ENCODE peak calls at places on chromosomes 6 and 20, in nine cellular contexts. T is glutamatergic neuron, D is GM23338, Q is colonic mucosa, O is HCT116, A is A549, C is HFFc6, I is ovary, E is fibroblast of mammary gland. Y is an unnamed sample.

GRCh38 chr6:32635526-32636123 is 1.6 kb upstream of the HLA-DQA1 start:
- DNase-seq in T (no peak), D (peak; percentile 5), Q (no peak), O (no peak), A (no peak), C (no peak), I (no peak), E (no peak), Y (no peak)

GRCh38 chr6:105646391-105646867 is 243.5 kb upstream of the PREP start:
- DNase-seq in T (no peak), D (no peak), Q (no peak), O (no peak), A (no peak), C (no peak), I (no peak), E (peak; percentile 21), Y (no peak)

GRCh38 chr6:37777272-37777736 is 42.2 kb upstream of the ZFAND3 start:
- DNase-seq in T (peak; percentile 77), D (peak; percentile 62), Q (no peak), O (no peak), A (no peak), C (no peak), I (no peak), E (no peak), Y (no peak)

GRCh38 chr6:143701343-143702234 is 23.8 kb downstream of the PHACTR2 start:
- DNase-seq in T (no peak), D (no peak), Q (no peak), O (no peak), A (no peak), C (no peak), I (no peak), E (peak; percentile 71), Y (no peak)

GRCh38 chr6:157813757-157814455 is 9.1 kb upstream of the SNX9 start:
- DNase-seq in T (no peak), D (no peak), Q (no peak), O (no peak), A (no peak), C (peak; percentile 71), I (peak; percentile 28), E (peak; percentile 92), Y (no peak)

GRCh38 chr6:140401666-140402255 is 1027.3 kb upstream of the CITED2 start:
- DNase-seq in T (no peak), D (no peak), Q (no peak), O (no peak), A (no peak), C (peak; percentile 35), I (no peak), E (no peak), Y (no peak)

GRCh38 chr20:6081236-6081635 is 27.4 kb upstream of the LRRN4 start:
- DNase-seq in T (no peak), D (no peak), Q (no peak), O (no peak), A (no peak), C (peak; percentile 47), I (no peak), E (peak; percentile 73), Y (no peak)

GRCh38 chr6:125169058-125169457 is 15.5 kb downstream of the TPD52L1 start:
- DNase-seq in T (no peak), D (no peak), Q (no peak), O (no peak), A (no peak), C (peak; percentile 16), I (peak; percentile 45), E (peak; percentile 76), Y (no peak)

GRCh38 chr6:4380881-4381281 is 245.5 kb upstream of the ECI2 start:
- DNase-seq in T (no peak), D (no peak), Q (no peak), O (no peak), A (no peak), C (no peak), I (no peak), E (no peak), Y (no peak)

GRCh38 chr6:127273499-127273898 is 6.8 kb downstream of the RNF146 start:
- DNase-seq in T (no peak), D (no peak), Q (no peak), O (no peak), A (no peak), C (no peak), I (no peak), E (no peak), Y (no peak)

GRCh38 chr6:71478834-71479541 is 190.4 kb downstream of the OGFRL1 start:
- DNase-seq in T (no peak), D (peak; percentile 64), Q (no peak), O (no peak), A (peak; percentile 17), C (peak; percentile 91), I (no peak), E (peak; percentile 92), Y (no peak)

GRCh38 chr20:34215711-34216381 is 25.4 kb upstream of the ASIP start:
- DNase-seq in T (peak; percentile 85), D (peak; percentile 95), Q (peak; percentile 67), O (peak; percentile 64), A (peak; percentile 77), C (peak; percentile 77), I (peak; percentile 80), E (peak; percentile 61), Y (peak; percentile 87)

GRCh38 chr6:29884261-29884660 is 56.6 kb downstream of the HLA-G start:
- DNase-seq in T (no peak), D (no peak), Q (no peak), O (no peak), A (no peak), C (no peak), I (no peak), E (no peak), Y (no peak)
- TF ChIP-seq CTCF in T (no peak), D (no peak), Q (no peak), O (no peak), A (no peak), C (no peak), I (no peak), E (no peak), Y (no peak)

GRCh38 chr6:36542041-36542440 is 5.2 kb downstream of the STK38 start:
- DNase-seq in T (no peak), D (no peak), Q (no peak), O (no peak), A (no peak), C (no peak), I (no peak), E (no peak), Y (no peak)

GRCh38 chr6:36536873-36537547 is 10.3 kb downstream of the STK38 start:
- DNase-seq in T (no peak), D (no peak), Q (no peak), O (no peak), A (no peak), C (peak; percentile 3), I (no peak), E (no peak), Y (no peak)

GRCh38 chr6:36544228-36544627 is 3.1 kb downstream of the STK38 start:
- DNase-seq in T (no peak), D (no peak), Q (peak; percentile 35), O (no peak), A (no peak), C (no peak), I (no peak), E (peak; percentile 77), Y (no peak)

DNA sequence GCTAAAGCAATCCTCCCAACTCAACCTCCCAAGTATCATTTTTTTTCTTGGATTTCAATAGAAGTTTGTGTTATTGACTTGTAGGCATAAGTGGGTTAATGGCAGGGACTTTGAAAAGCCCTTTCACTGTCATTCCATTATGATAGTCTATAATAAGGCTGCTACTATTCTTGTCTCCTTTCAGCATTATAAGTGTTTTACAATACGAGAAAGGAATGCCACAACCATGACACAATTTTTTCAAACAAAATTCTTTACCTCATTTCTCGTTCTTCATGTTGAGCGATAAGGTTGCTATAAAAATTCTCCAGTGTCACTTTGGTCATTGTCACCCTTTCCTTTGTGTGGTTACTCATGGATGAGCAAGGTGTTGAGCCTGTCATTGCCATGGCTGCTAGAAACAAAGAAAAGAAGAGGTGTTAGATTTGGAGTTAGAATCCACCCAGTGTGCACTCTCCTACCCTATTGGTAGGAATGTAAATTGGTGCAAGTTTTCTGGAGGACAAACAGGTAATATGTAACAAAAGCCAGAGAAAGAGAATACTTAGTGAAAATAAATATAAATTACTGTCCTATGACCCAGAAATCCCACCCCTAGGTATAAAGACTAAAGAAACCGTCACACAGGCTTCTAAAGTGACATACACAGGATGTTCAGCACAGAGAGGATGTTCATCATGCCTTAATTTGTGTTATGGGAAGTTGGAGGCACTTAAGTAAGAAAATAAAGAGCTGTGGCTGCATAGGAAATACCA is 7.3 kb downstream of the STK38 start:
- DNase-seq in T (no peak), D (no peak), Q (no peak), O (no peak), A (no peak), C (no peak), I (no peak), E (no peak), Y (no peak)
- TF ChIP-seq CTCF in T (no peak), D (no peak), Q (no peak), O (peak; percentile 27), A (no peak), C (peak; percentile 51), I (no peak), E (peak; percentile 10), Y (no peak)

GRCh38 chr6:112087136-112087908 is at the start of the genes FAM229B and TUBE1:
- DNase-seq in T (peak; percentile 92), D (peak; percentile 98), Q (peak; percentile 94), O (peak; percentile 93), A (peak; percentile 95), C (peak; percentile 97), I (peak; percentile 88), E (peak; percentile 97), Y (peak; percentile 96)
- TF ChIP-seq CTCF in T (no peak), D (no peak), Q (no peak), O (no peak), A (no peak), C (no peak), I (no peak), E (no peak), Y (no peak)

GRCh38 chr20:50152394-50153152 is 950 bp downstream of the PEDS1 start:
- DNase-seq in T (no peak), D (peak; percentile 67), Q (peak; percentile 59), O (no peak), A (no peak), C (no peak), I (no peak), E (no peak), Y (no peak)
- TF ChIP-seq CTCF in T (no peak), D (peak; percentile 57), Q (no peak), O (peak; percentile 1), A (no peak), C (peak; percentile 12), I (no peak), E (no peak), Y (no peak)

DNA sequence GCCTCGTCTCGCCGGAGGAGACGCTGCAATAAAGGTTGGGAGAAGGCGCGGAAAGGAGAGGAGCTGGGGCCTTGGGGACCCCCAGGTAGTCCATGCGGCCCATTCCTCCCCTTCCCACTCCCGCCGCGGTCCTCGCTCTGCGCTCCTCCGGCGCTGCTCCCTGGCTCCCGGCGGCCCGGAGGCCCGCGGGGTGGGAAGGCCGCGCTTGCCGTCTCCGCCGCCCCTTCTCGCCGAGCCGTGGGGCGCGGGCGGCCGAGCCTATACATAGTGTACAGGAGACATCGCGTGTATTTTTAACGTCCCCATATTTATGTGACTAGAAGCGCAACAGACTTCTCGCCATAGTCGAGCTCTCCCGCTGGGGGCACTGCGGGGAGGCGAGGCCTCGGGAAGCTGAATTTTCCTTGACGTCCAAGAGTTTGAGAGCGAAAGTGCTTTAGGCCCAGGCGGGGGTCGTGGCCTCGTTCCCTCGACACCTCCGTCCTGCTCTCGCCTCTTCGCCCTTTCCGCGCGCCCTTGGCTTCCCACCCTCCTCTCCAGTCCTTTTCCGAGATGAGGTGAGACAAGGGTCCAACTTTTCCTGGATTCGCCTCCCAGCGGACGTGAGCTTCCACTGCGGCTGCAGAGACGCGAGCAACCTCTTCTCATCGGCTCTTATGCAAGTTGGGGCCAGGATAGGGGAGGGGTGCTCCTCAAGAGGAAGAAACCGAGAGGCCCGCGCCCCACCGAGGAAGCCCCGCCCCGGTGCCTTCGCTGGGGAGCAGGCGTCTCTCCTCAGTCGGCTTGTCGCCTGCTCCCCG is 29.0 kb downstream of the SLC12A5 start:
- DNase-seq in T (peak; percentile 71), D (peak; percentile 93), Q (peak; percentile 24), O (no peak), A (no peak), C (peak; percentile 2), I (no peak), E (peak; percentile 49), Y (peak; percentile 84)
- TF ChIP-seq CTCF in T (peak; percentile 61), D (peak; percentile 57), Q (no peak), O (no peak), A (no peak), C (peak; percentile 66), I (no peak), E (peak; percentile 33), Y (peak; percentile 38)

Y was measured in osteocyte.